ENCODE peak calls at places on chromosomes 7 and 10, in four cellular contexts. One of them, this sample, is unnamed.

GRCh38 chr10:86340176-86340990 is 26.2 kb downstream of the GRID1 start:
- DNase-seq in K562: no peak
- DNase-seq in GM12878: no peak
- DNase-seq in H1: no peak
- DNase-seq in this sample: no peak

GRCh38 chr7:74178632-74179031 is 4.5 kb downstream of the EIF4H start:
- DNase-seq in K562: peak
- DNase-seq in H1: no peak
- DNase-seq in GM12878: no peak
- DNase-seq in this sample: no peak

GRCh38 chr10:33008499-33009243 is 50.6 kb upstream of the ITGB1 start:
- DNase-seq in H1: peak
- DNase-seq in GM12878: peak
- DNase-seq in K562: peak
- DNase-seq in this sample: peak

GRCh38 chr7:54615-55014 is 137.8 kb upstream of the FAM20C start:
- DNase-seq in GM12878: no peak
- DNase-seq in K562: no peak
- DNase-seq in H1: no peak
- DNase-seq in this sample: no peak

GRCh38 chr7:132577206-132578049 is 1.2 kb upstream of the PLXNA4 start:
- DNase-seq in K562: no peak
- DNase-seq in H1: peak
- DNase-seq in GM12878: no peak
- DNase-seq in this sample: no peak

GRCh38 chr7:27995228-27995627 is 185.4 kb downstream of the JAZF1 start:
- DNase-seq in K562: no peak
- DNase-seq in GM12878: no peak
- DNase-seq in H1: no peak
- DNase-seq in this sample: no peak

GRCh38 chr10:60314306-60314940 is 75.3 kb downstream of the ANK3 start:
- DNase-seq in K562: peak
- DNase-seq in GM12878: no peak
- DNase-seq in H1: no peak
- DNase-seq in this sample: no peak

GRCh38 chr7:4958477-4959301 is at the start of gene MMD2:
- DNase-seq in K562: no peak
- DNase-seq in GM12878: no peak
- DNase-seq in H1: peak
- DNase-seq in this sample: no peak

GRCh38 chr10:104037261-104037951 is 48.3 kb downstream of the COL17A1 start:
- DNase-seq in H1: peak
- DNase-seq in K562: no peak
- DNase-seq in GM12878: no peak
- DNase-seq in this sample: no peak

GRCh38 chr7:106462365-106462859 is 177.6 kb upstream of the NAMPT start:
- DNase-seq in K562: peak
- DNase-seq in GM12878: peak
- DNase-seq in H1: no peak
- DNase-seq in this sample: peak

GRCh38 chr10:2885276-2885955 is 181.9 kb upstream of the PFKP start:
- DNase-seq in GM12878: no peak
- DNase-seq in K562: no peak
- DNase-seq in H1: no peak
- DNase-seq in this sample: no peak

GRCh38 chr7:31974351-31974750 is 95.9 kb downstream of the PDE1C start:
- DNase-seq in K562: no peak
- DNase-seq in GM12878: no peak
- DNase-seq in H1: no peak
- DNase-seq in this sample: no peak

GRCh38 chr7:33932221-33932620 is 26.9 kb downstream of the BMPER start:
- DNase-seq in GM12878: no peak
- DNase-seq in H1: no peak
- DNase-seq in K562: no peak
- DNase-seq in this sample: no peak

GRCh38 chr10:35463105-35463867 is 127.0 kb downstream of the CCNY start:
- DNase-seq in K562: no peak
- DNase-seq in GM12878: no peak
- DNase-seq in H1: no peak
- DNase-seq in this sample: no peak

GRCh38 chr10:24207781-24208611 is 942 bp upstream of the KIAA1217 start:
- DNase-seq in H1: no peak
- DNase-seq in K562: no peak
- DNase-seq in GM12878: no peak
- DNase-seq in this sample: peak

GRCh38 chr10:110368002-110368401 is 63.3 kb upstream of the SMNDC1 start:
- DNase-seq in GM12878: no peak
- DNase-seq in K562: peak
- DNase-seq in H1: no peak
- DNase-seq in this sample: no peak

GRCh38 chr7:113175525-113176097 is 57.3 kb upstream of the SMIM30 start:
- DNase-seq in H1: no peak
- DNase-seq in GM12878: no peak
- DNase-seq in K562: no peak
- DNase-seq in this sample: no peak

GRCh38 chr7:50837965-50838364 is 55.3 kb upstream of the GRB10 start:
- DNase-seq in K562: no peak
- DNase-seq in H1: no peak
- DNase-seq in GM12878: no peak
- DNase-seq in this sample: peak

GRCh38 chr10:17617031-17617911 is at the start of gene HACD1:
- DNase-seq in H1: peak
- DNase-seq in K562: peak
- DNase-seq in GM12878: no peak
- DNase-seq in this sample: peak

GRCh38 chr10:73871915-73872710 is 2.2 kb downstream of the CAMK2G start:
- DNase-seq in K562: no peak
- DNase-seq in H1: no peak
- DNase-seq in GM12878: no peak
- DNase-seq in this sample: no peak

GRCh38 chr10:68647928-68648327 is 73.1 kb upstream of the CCAR1 start:
- DNase-seq in K562: no peak
- DNase-seq in H1: no peak
- DNase-seq in GM12878: no peak
- DNase-seq in this sample: peak

GRCh38 chr7:40305229-40305628 is 170.4 kb downstream of the SUGCT start:
- DNase-seq in K562: no peak
- DNase-seq in H1: no peak
- DNase-seq in GM12878: no peak
- DNase-seq in this sample: no peak

GRCh38 chr7:149220534-149220933 is 18.9 kb upstream of the ZNF212 start:
- DNase-seq in GM12878: no peak
- DNase-seq in H1: no peak
- DNase-seq in K562: no peak
- DNase-seq in this sample: no peak

GRCh38 chr7:45136106-45137060 is 21.2 kb upstream of the RAMP3 start:
- DNase-seq in H1: no peak
- DNase-seq in GM12878: peak
- DNase-seq in K562: peak
- DNase-seq in this sample: peak

GRCh38 chr10:29648114-29648982 is 13.6 kb upstream of the SVIL start:
- DNase-seq in H1: no peak
- DNase-seq in K562: no peak
- DNase-seq in GM12878: no peak
- DNase-seq in this sample: no peak

GRCh38 chr10:43202224-43202656 is 64.0 kb downstream of the CSGALNACT2 start:
- DNase-seq in GM12878: no peak
- DNase-seq in K562: peak
- DNase-seq in H1: peak
- DNase-seq in this sample: no peak

GRCh38 chr7:135666156-135666555 is 3.8 kb downstream of the STMP1 start:
- DNase-seq in K562: no peak
- DNase-seq in H1: no peak
- DNase-seq in GM12878: no peak
- DNase-seq in this sample: peak

GRCh38 chr10:109953745-109954144 is 30.4 kb upstream of the XPNPEP1 start:
- DNase-seq in H1: no peak
- DNase-seq in K562: no peak
- DNase-seq in GM12878: no peak
- DNase-seq in this sample: no peak

GRCh38 chr10:25849971-25850370 is 84.1 kb upstream of the MYO3A start:
- DNase-seq in H1: no peak
- DNase-seq in K562: no peak
- DNase-seq in GM12878: no peak
- DNase-seq in this sample: no peak

GRCh38 chr7:47651355-47652317 is 69.7 kb upstream of the TNS3 start:
- DNase-seq in H1: no peak
- DNase-seq in GM12878: no peak
- DNase-seq in K562: no peak
- DNase-seq in this sample: no peak

GRCh38 chr7:148330124-148330818 is 260.3 kb upstream of the C7orf33 start:
- DNase-seq in GM12878: no peak
- DNase-seq in H1: no peak
- DNase-seq in K562: no peak
- DNase-seq in this sample: no peak

GRCh38 chr7:140623995-140624902 is 16.4 kb downstream of the DENND2A start:
- DNase-seq in K562: no peak
- DNase-seq in GM12878: no peak
- DNase-seq in H1: no peak
- DNase-seq in this sample: no peak
- TF ChIP-seq CTCF in K562: no peak
- TF ChIP-seq CTCF in GM12878: no peak
- TF ChIP-seq CTCF in H1: no peak
- TF ChIP-seq CTCF in this sample: no peak

GRCh38 chr7:138753611-138754010 is 44.2 kb upstream of the TMEM213 start:
- DNase-seq in K562: no peak
- DNase-seq in H1: no peak
- DNase-seq in GM12878: no peak
- DNase-seq in this sample: no peak

GRCh38 chr7:138755831-138756590 is 41.8 kb upstream of the TMEM213 start:
- DNase-seq in H1: no peak
- DNase-seq in K562: no peak
- DNase-seq in GM12878: no peak
- DNase-seq in this sample: no peak

GRCh38 chr7:138756591-138757222 is 41.1 kb upstream of the TMEM213 start:
- DNase-seq in K562: no peak
- DNase-seq in GM12878: no peak
- DNase-seq in H1: no peak
- DNase-seq in this sample: no peak

GRCh38 chr7:138752568-138753518 is 45.0 kb upstream of the TMEM213 start:
- DNase-seq in GM12878: peak
- DNase-seq in K562: no peak
- DNase-seq in H1: no peak
- DNase-seq in this sample: peak

GRCh38 chr7:138755331-138755747 is 42.5 kb upstream of the TMEM213 start:
- DNase-seq in K562: no peak
- DNase-seq in H1: no peak
- DNase-seq in GM12878: no peak
- DNase-seq in this sample: peak
- TF ChIP-seq KDM1A in K562: no peak
- TF ChIP-seq KDM1A in H1: no peak
- TF ChIP-seq KDM1A in GM12878: no peak
- TF ChIP-seq KDM1A in this sample: no peak

DNA sequence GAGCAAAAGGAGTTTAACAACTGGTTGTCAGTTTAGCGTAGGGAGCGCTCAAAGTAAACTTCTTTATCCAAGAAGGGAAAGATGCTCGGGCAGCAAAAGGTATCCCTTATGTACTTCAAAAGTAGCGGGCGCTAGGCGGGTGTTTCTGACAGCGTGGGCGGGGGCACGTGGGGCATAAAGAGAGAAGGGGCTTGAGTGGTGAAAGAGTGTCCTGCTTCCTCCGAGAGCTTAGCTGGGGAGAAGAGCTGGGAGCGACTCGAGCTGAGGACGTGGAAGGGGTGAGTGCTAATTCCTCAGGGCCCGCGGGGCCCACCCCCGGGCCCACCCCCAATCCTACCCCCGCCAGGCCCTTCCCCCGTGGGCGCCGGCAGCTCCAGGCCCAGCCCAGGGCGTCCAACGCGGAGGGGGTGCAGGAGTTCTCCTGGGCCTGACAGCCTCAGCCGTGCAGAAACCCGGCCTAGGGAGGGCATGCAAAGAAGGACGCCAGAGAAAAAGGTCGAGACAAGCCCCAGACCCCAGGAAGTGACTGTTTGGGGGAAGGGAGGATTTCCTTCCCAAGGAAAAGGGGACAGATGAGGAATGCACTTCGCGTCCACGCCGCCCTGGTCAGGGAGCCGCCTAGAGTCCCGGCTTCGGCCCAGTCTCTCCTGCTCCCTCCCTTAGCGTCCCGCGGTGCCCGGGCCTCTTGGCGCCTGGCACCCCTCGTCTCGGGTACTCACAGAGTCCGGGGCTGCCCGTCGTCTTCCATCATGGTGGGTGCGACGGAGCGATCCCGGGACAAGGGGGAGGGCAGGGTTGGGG is 849 bp downstream of the TIAL1 start:
- DNase-seq in K562: peak
- DNase-seq in GM12878: no peak
- DNase-seq in H1: peak
- DNase-seq in this sample: no peak
- TF ChIP-seq ATF3 in K562: no peak
- TF ChIP-seq ATF3 in GM12878: no peak
- TF ChIP-seq ATF3 in H1: no peak
- TF ChIP-seq ATF3 in this sample: no peak

DNA sequence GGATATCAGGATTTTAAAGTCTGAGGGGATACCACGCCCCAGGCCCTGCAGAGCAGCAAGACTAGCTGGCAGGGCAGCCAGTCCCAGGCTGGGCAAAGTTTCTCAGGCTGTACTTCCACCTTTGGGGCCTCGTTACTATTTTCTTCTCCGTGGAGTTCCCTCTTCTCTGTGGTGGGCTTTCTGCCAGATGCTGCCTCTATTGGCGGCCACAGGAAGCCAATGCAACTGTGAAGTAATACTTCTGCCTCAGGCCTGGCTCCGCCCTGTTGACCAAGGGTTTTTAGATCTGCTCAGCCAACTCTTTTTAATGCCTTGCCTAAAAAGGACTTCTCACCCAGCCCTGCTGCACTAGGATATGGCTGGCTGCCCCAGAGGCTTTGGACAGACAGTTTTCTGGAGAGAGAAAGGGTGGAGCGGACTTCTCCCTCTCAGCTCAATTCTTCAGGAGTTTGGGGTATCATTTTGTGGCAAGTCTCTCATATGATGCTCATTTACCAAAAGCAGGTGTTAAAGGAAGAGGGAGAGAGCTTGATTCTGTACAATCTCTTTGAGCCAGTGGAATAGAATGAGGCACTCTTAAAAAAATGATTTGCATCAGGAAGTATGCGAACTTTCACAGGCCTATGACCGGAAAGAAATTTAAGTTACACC is 67.4 kb downstream of the HHEX start:
- DNase-seq in H1: peak
- DNase-seq in K562: peak
- DNase-seq in GM12878: peak
- DNase-seq in this sample: peak
- TF ChIP-seq CTCF in H1: peak
- TF ChIP-seq CTCF in K562: peak
- TF ChIP-seq CTCF in GM12878: peak
- TF ChIP-seq CTCF in this sample: peak